ENCODE peak calls at places on chromosomes 11 and 22, in nine cellular contexts. B is uterus; J is GM23338; I is effector memory CD4-positive, alpha-beta T cell; A is CD4-positive, alpha-beta memory T cell; U is adrenal gland; C is vagina; H is left lung; L is stomach. X is an unnamed sample.

GRCh38 chr11:121800704-121801516 is 315.1 kb downstream of the BLID start:
- DNase-seq in B (no peak), J (peak; percentile 93), I (no peak), A (no peak), U (no peak), C (no peak), H (no peak), L (no peak), X (no peak)

GRCh38 chr22:46830001-46830715 is 67.7 kb downstream of the TBC1D22A start:
- DNase-seq in B (no peak), J (no peak), I (no peak), A (no peak), U (peak; percentile 79), C (peak; percentile 83), H (peak; percentile 60), L (peak; percentile 53), X (no peak)

GRCh38 chr11:34680918-34681554 is 60.1 kb downstream of the EHF start:
- DNase-seq in B (no peak), J (peak; percentile 16), I (no peak), A (no peak), U (peak; percentile 37), C (no peak), H (no peak), L (no peak), X (no peak)

GRCh38 chr11:91230647-91231046 is 994.0 kb upstream of the FAT3 start:
- DNase-seq in B (no peak), J (no peak), I (no peak), A (no peak), U (no peak), C (no peak), H (no peak), L (no peak), X (no peak)

GRCh38 chr22:32080904-32081303 is 37.8 kb downstream of the SLC5A1 start:
- DNase-seq in B (no peak), J (peak; percentile 84), I (no peak), A (peak; percentile 33), U (peak; percentile 21), C (peak; percentile 6), H (no peak), L (peak; percentile 45), X (peak; percentile 9)

GRCh38 chr11:59145534-59145933 is 2.9 kb downstream of the FAM111A start:
- DNase-seq in B (no peak), J (no peak), I (no peak), A (no peak), U (no peak), C (no peak), H (no peak), L (no peak), X (no peak)

GRCh38 chr11:16052750-16053149 is 303.6 kb downstream of the SOX6 start:
- DNase-seq in B (no peak), J (no peak), I (no peak), A (no peak), U (no peak), C (no peak), H (no peak), L (no peak), X (no peak)

GRCh38 chr22:47618180-47618579 is 855.7 kb downstream of the TBC1D22A start:
- DNase-seq in B (no peak), J (no peak), I (no peak), A (no peak), U (no peak), C (no peak), H (no peak), L (peak; percentile 21), X (no peak)

GRCh38 chr11:15123849-15124248 is 9.1 kb downstream of the INSC start:
- DNase-seq in B (no peak), J (no peak), I (no peak), A (no peak), U (no peak), C (peak; percentile 8), H (no peak), L (no peak), X (no peak)

GRCh38 chr11:125593113-125593761 is 585 bp downstream of the STT3A start:
- DNase-seq in B (no peak), J (peak; percentile 64), I (no peak), A (no peak), U (no peak), C (peak; percentile 87), H (no peak), L (no peak), X (no peak)

GRCh38 chr11:27570542-27570941 is 64.0 kb upstream of the LIN7C start:
- DNase-seq in B (no peak), J (no peak), I (no peak), A (no peak), U (no peak), C (no peak), H (no peak), L (no peak), X (no peak)

GRCh38 chr11:27574342-27574741 is 67.8 kb upstream of the LIN7C start:
- DNase-seq in B (no peak), J (no peak), I (no peak), A (no peak), U (no peak), C (no peak), H (no peak), L (no peak), X (no peak)

DNA sequence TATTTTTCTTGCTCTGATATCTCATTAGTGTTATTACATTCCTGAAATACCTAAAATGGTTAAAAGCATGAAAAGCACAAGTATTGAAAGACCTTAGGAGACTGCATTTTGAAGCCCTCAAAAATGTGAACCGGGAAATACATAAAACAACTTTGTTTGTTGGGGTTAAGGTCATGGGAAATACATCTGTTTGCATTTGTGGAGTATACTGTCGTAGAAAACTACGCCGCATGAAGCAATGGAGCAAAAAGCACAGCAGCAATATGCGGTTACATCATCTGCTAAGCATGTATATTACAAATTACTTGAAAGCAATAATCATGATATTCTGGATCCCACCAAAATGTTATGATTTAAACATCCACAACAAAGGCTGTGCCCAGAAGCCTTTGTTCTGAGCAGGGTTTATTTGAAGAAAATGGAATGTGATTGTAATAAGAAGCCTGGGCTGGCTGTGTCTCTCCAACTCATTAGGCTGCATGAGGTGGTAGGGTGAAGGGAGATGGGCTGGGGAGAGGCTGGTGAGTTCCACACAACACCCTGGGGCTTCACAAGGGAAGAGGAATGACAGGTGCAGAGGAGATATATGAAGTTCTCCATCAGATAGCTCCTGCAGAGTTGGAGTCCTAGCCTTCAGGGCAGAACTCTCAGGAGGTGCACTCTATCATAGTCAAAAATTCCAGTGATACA is 64.7 kb upstream of the LIN7C start:
- DNase-seq in B (no peak), J (peak; percentile 25), I (no peak), A (no peak), U (no peak), C (no peak), H (no peak), L (no peak), X (no peak)
- H3K4me3 ChIP-seq in B (no peak overlapping the region), J (no peak overlapping the region), I (no peak overlapping the region), A (no peak overlapping the region), U (no peak overlapping the region), C (no peak overlapping the region), H (no peak overlapping the region), L (no peak overlapping the region), X (no peak overlapping the region)

DNA sequence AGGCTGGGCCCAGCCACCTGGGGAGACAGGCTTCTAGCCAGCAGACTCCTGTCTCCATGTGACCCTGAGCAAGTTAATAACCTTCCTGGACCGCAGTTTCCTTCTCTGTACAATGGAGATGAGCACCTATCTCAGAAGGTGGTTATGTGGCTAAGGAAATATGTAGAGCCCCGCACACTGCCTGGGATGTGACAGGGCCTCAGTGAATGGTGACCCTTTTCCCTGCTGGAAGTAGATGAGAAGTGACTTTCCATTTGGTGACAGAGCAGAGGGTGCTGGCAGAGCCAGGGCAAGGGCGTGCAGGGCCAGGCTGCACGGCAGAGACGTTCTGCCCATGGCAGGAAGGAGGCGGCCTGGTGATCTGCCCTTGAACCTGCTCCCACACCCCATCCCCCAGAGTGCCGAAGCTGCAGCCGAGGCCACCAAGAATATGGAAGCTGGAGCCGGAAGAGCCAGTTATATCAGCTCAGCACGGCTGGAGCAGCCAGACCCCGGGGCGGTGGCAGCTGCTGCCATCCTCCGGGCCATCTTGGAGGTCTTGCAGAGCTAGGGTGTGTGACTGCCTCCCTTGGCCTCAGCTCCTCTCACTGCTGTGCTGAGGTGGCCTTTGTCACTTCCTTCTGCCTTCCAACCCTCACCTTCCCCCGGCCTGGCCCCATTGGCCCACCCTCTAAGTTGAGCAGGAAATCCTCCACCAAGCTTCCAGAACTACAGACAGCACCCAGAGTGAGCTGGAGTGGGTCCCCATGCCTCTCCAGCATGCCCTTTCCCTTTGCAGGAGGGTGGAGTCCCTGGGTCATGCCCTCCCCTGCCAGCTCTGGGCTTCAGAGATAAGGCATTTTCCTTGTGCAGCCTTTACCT is 13.2 kb downstream of the TKFC start:
- DNase-seq in B (no peak), J (no peak), I (no peak), A (no peak), U (peak; percentile 82), C (no peak), H (no peak), L (no peak), X (no peak)
- H3K36me3 ChIP-seq in B (no peaks in the 10 kb centered on the region), J (no peaks in the 10 kb centered on the region), I (peaks cover 40% of the 10 kb centered on the region), A (peaks cover 24% of the 10 kb centered on the region), U (peaks cover 44% of the 10 kb centered on the region), C (peaks cover 24% of the 10 kb centered on the region), H (peaks cover 75% of the 10 kb centered on the region), L (peaks cover 74% of the 10 kb centered on the region), X (peaks cover 15% of the 10 kb centered on the region)

GRCh38 chr11:73401217-73401923 is 25.2 kb downstream of the RELT start:
- DNase-seq in B (no peak), J (no peak), I (no peak), A (no peak), U (no peak), C (no peak), H (no peak), L (no peak), X (no peak)

GRCh38 chr11:73402834-73403185 is 26.6 kb downstream of the RELT start:
- DNase-seq in B (no peak), J (no peak), I (no peak), A (no peak), U (no peak), C (no peak), H (no peak), L (no peak), X (no peak)

GRCh38 chr11:73404048-73404447 is 27.8 kb downstream of the RELT start:
- DNase-seq in B (no peak), J (peak; percentile 73), I (no peak), A (no peak), U (peak; percentile 83), C (no peak), H (peak; percentile 75), L (peak; percentile 54), X (no peak)

GRCh38 chr11:73403541-73403940 is 27.3 kb downstream of the RELT start:
- DNase-seq in B (no peak), J (no peak), I (no peak), A (no peak), U (no peak), C (no peak), H (no peak), L (no peak), X (peak; percentile 30)

GRCh38 chr11:73401924-73402833 is 26.0 kb downstream of the RELT start:
- DNase-seq in B (no peak), J (no peak), I (no peak), A (no peak), U (no peak), C (no peak), H (no peak), L (no peak), X (no peak)
- H3K4me3 ChIP-seq in B (no peak overlapping the region), J (no peak overlapping the region), I (no peak overlapping the region), A (no peak overlapping the region), U (no peak overlapping the region), C (no peak overlapping the region), H (no peak overlapping the region), L (no peak overlapping the region), X (no peak overlapping the region)

DNA sequence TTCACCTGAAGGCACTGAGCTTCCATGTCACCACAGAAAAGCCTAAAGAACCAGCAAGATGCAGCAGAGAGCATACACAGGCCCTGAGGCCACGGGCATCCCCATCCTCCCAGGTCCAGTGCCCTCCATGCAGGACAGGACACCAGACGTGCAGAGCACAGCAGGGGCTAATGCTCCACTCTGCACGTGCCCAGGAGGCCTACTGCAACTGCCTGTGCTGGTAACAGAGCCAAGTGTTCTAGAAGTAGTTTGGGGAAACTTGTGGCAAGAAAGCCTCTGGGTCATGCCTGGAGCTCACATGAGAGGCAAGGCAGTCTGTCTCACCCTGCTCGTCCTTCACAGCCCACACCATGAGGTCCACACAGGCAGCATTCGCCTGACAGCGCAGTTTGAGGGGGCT is 30.7 kb downstream of the SERPIND1 start:
- DNase-seq in B (no peak), J (no peak), I (no peak), A (no peak), U (no peak), C (no peak), H (no peak), L (no peak), X (no peak)
- H3K36me3 ChIP-seq in B (no peaks in the 10 kb centered on the region), J (peaks cover 6% of the 10 kb centered on the region), I (peaks cover 76% of the 10 kb centered on the region), A (peaks cover 67% of the 10 kb centered on the region), U (peaks cover 87% of the 10 kb centered on the region), C (peaks cover 78% of the 10 kb centered on the region), H (peaks cover 100% of the 10 kb centered on the region), L (peaks cover 100% of the 10 kb centered on the region), X (peaks cover 44% of the 10 kb centered on the region)